ENCODE peak calls at places on chromosomes 4 and X, in nine cellular contexts. S is RPMI8226; V is NCI-H446 treated with DMSO at 0.1 percent for 48 hours; L is mucosa of descending colon; I is CD8-positive, alpha-beta T cell; O is hypothalamus; N is NCI-H1930; U is activated T-helper 1 cell treated with anti-CD3 and anti-CD28 coated beads, Interleukin-2, amount 50 U/mL, for 16 hours; T is GM04504. K is an unnamed sample.

GRCh38 chrX:9942086-9942485 is 25.1 kb upstream of the CLDN34 start:
- DNase-seq in S (no peak), V (no peak), L (no peak), I (peak; percentile 0), O (no peak), N (no peak), U (no peak), T (no peak), K (no peak)

GRCh38 chrX:91434351-91435168 is at the start of gene PABPC5:
- DNase-seq in S (no peak), V (no peak), L (peak; percentile 69), I (no peak), O (peak; percentile 73), N (peak; percentile 2), U (no peak), T (peak; percentile 54), K (peak; percentile 35)

GRCh38 chr4:81031389-81032173 is 1.1 kb downstream of the BMP3 start:
- DNase-seq in S (no peak), V (no peak), L (peak; percentile 56), I (no peak), O (no peak), N (no peak), U (no peak), T (no peak), K (no peak)

GRCh38 chr4:153755186-153755585 is 4.6 kb downstream of the RNF175 start:
- DNase-seq in S (no peak), V (no peak), L (no peak), I (no peak), O (no peak), N (no peak), U (no peak), T (no peak), K (no peak)

GRCh38 chr4:186472948-186473347 is 82.4 kb downstream of the MTNR1A start:
- DNase-seq in S (no peak), V (no peak), L (no peak), I (no peak), O (no peak), N (no peak), U (no peak), T (no peak), K (no peak)

GRCh38 chr4:26197018-26197779 is 123.6 kb upstream of the RBPJ start:
- DNase-seq in S (no peak), V (no peak), L (no peak), I (peak; percentile 5), O (no peak), N (no peak), U (peak; percentile 25), T (peak; percentile 79), K (no peak)

GRCh38 chr4:41661447-41662076 is 87.0 kb downstream of the PHOX2B start:
- DNase-seq in S (peak; percentile 45), V (no peak), L (no peak), I (no peak), O (peak; percentile 57), N (peak; percentile 5), U (no peak), T (no peak), K (peak; percentile 11)

GRCh38 chr4:151407466-151408379 is 1.3 kb upstream of the FHIP1A start:
- DNase-seq in S (peak; percentile 82), V (no peak), L (peak; percentile 70), I (no peak), O (peak; percentile 12), N (no peak), U (no peak), T (no peak), K (no peak)

GRCh38 chrX:18291006-18291545 is 63.4 kb downstream of the SCML2 start:
- DNase-seq in S (no peak), V (peak; percentile 28), L (no peak), I (no peak), O (no peak), N (no peak), U (no peak), T (no peak), K (no peak)

GRCh38 chr4:89838005-89838404 is 1.0 kb upstream of the SNCA start:
- DNase-seq in S (no peak), V (peak; percentile 10), L (no peak), I (no peak), O (no peak), N (peak; percentile 26), U (no peak), T (no peak), K (no peak)

K was measured in caudate nucleus.